ENCODE peak calls at places on chromosome 5, in seven cellular contexts. M, C, D, V, T, P and Z are unnamed samples.

GRCh38 chr5:55441954-55442353 is 92.8 kb downstream of the PLPP1 start:
- DNase-seq in M (no peak), P (no peak), V (no peak), D (no peak), T (no peak), C (no peak), Z (no peak)

GRCh38 chr5:5343581-5343980 is 78.9 kb upstream of the ICE1 start:
- DNase-seq in D (no peak), V (no peak), M (no peak), P (no peak), C (no peak), T (no peak), Z (no peak)

GRCh38 chr5:1515311-1515920 is 8.3 kb downstream of the LPCAT1 start:
- DNase-seq in T (no peak), M (no peak), P (no peak), C (no peak), V (no peak), D (no peak), Z (no peak)

GRCh38 chr5:143227301-143227700 is 176.2 kb downstream of the NR3C1 start:
- DNase-seq in M (no peak), V (no peak), D (no peak), P (no peak), C (no peak), T (no peak), Z (no peak)

GRCh38 chr5:138974227-138975063 is 99.3 kb upstream of the LRRTM2 start:
- DNase-seq in T (no peak), V (no peak), M (no peak), D (no peak), P (no peak), C (no peak), Z (peak; percentile 97)

GRCh38 chr5:178333821-178334481 is 101.3 kb upstream of the PHYKPL start:
- DNase-seq in M (no peak), C (no peak), P (no peak), T (no peak), D (no peak), V (no peak), Z (no peak)

GRCh38 chr5:61575103-61575502 is 243.0 kb downstream of the ZSWIM6 start:
- DNase-seq in C (no peak), P (peak; percentile 44), V (peak; percentile 83), D (no peak), T (no peak), M (no peak), Z (peak; percentile 54)

GRCh38 chr5:83924171-83924570 is 203.5 kb upstream of the HAPLN1 start:
- DNase-seq in P (no peak), T (no peak), D (no peak), V (no peak), C (no peak), M (no peak), Z (no peak)

GRCh38 chr5:181160144-181160754 is 12.9 kb downstream of the OR2V2 start:
- DNase-seq in T (peak; percentile 46), V (peak; percentile 69), C (peak; percentile 24), M (peak; percentile 70), P (no peak), D (no peak), Z (no peak)

GRCh38 chr5:14728109-14728938 is 63.8 kb downstream of the OTULIN start:
- DNase-seq in P (no peak), D (peak; percentile 55), C (peak; percentile 40), T (no peak), M (no peak), V (no peak), Z (no peak)

GRCh38 chr5:1551426-1551825 is 27.7 kb upstream of the LPCAT1 start:
- DNase-seq in M (no peak), V (no peak), P (no peak), T (no peak), C (no peak), D (no peak), Z (no peak)

GRCh38 chr5:50990296-50990924 is 324.0 kb downstream of the PARP8 start:
- DNase-seq in T (no peak), D (no peak), V (no peak), P (no peak), M (no peak), C (no peak), Z (no peak)

GRCh38 chr5:147481376-147481775 is 28.5 kb downstream of the DPYSL3 start:
- DNase-seq in P (no peak), M (no peak), T (no peak), C (no peak), D (no peak), V (no peak), Z (no peak)

GRCh38 chr5:171427318-171428167 is 8.1 kb downstream of the FGF18 start:
- DNase-seq in M (no peak), D (no peak), C (no peak), T (no peak), P (no peak), V (no peak), Z (peak; percentile 62)

GRCh38 chr5:25056846-25057245 is 412.1 kb upstream of the CDH10 start:
- DNase-seq in V (no peak), C (no peak), M (no peak), T (no peak), P (no peak), D (no peak), Z (no peak)

GRCh38 chr5:157148734-157149615 is 6.3 kb upstream of the MED7 start:
- DNase-seq in C (peak; percentile 4), D (peak; percentile 86), M (peak; percentile 81), T (peak; percentile 75), V (peak; percentile 65), P (peak; percentile 25), Z (peak; percentile 26)